ENCODE peak calls at places on chromosomes 5 and 9, in eight cellular contexts. G is IMR-90; S is CD8-positive, alpha-beta T cell; A is heart right ventricle; L is prostate gland; I is heart left ventricle; N is endodermal cell; Z is CD8-positive, alpha-beta memory T cell. C is an unnamed sample.
A peak's percentile ranks its signal among the peaks of the same experiment; 100 is the strongest.

GRCh38 chr9:12798066-12798770 is 23.4 kb downstream of the LURAP1L start:
- DNase-seq in G (no peak), S (no peak), A (no peak), L (no peak), I (no peak), N (no peak), Z (no peak), C (peak; percentile 69)

GRCh38 chr5:100818340-100818739 is 84.7 kb downstream of the ST8SIA4 start:
- DNase-seq in G (no peak), S (no peak), A (no peak), L (no peak), I (no peak), N (no peak), Z (no peak), C (no peak)

GRCh38 chr5:156896545-156896944 is 46.5 kb downstream of the PPP1R2B start:
- DNase-seq in G (no peak), S (no peak), A (no peak), L (no peak), I (no peak), N (no peak), Z (no peak), C (no peak)

GRCh38 chr9:130060296-130060695 is 6.6 kb downstream of the GPR107 start:
- DNase-seq in G (no peak), S (no peak), A (no peak), L (no peak), I (no peak), N (peak; percentile 15), Z (no peak), C (no peak)

GRCh38 chr9:112844771-112845542 is 45.7 kb downstream of the SLC46A2 start:
- DNase-seq in G (peak; percentile 66), S (peak; percentile 77), A (peak; percentile 82), L (peak; percentile 62), I (peak; percentile 65), N (peak; percentile 94), Z (peak; percentile 68), C (peak; percentile 65)

GRCh38 chr9:34079181-34079580 is 30.5 kb upstream of the UBAP2 start:
- DNase-seq in G (peak; percentile 80), S (no peak), A (no peak), L (no peak), I (no peak), N (peak; percentile 50), Z (no peak), C (peak; percentile 19)

GRCh38 chr5:142110046-142110531 is 1.5 kb downstream of the NDFIP1 start:
- DNase-seq in G (peak; percentile 59), S (no peak), A (no peak), L (no peak), I (no peak), N (no peak), Z (no peak), C (no peak)

GRCh38 chr9:127181315-127181580 is 58.8 kb upstream of the ANGPTL2 start:
- DNase-seq in G (no peak), S (no peak), A (no peak), L (no peak), I (peak; percentile 5), N (no peak), Z (no peak), C (no peak)

GRCh38 chr9:134324359-134325095 is 1.7 kb upstream of the RXRA start:
- DNase-seq in G (peak; percentile 35), S (no peak), A (peak; percentile 22), L (no peak), I (peak; percentile 13), N (no peak), Z (no peak), C (no peak)

GRCh38 chr9:114893221-114893620 is 37.2 kb downstream of the TNFSF8 start:
- DNase-seq in G (no peak), S (no peak), A (no peak), L (no peak), I (no peak), N (no peak), Z (no peak), C (no peak)

GRCh38 chr9:99590879-99591278 is 230.8 kb upstream of the NR4A3 start:
- DNase-seq in G (no peak), S (no peak), A (no peak), L (no peak), I (no peak), N (no peak), Z (no peak), C (no peak)

GRCh38 chr5:150613991-150614650 is 26.3 kb upstream of the SYNPO start:
- DNase-seq in G (no peak), S (no peak), A (peak; percentile 48), L (no peak), I (no peak), N (peak; percentile 77), Z (no peak), C (no peak)

GRCh38 chr5:176438959-176439757 is 9.0 kb upstream of the FAF2 start:
- DNase-seq in G (peak; percentile 88), S (no peak), A (no peak), L (no peak), I (no peak), N (peak; percentile 55), Z (no peak), C (peak; percentile 85)

GRCh38 chr9:25003686-25004085 is 458.0 kb upstream of the IZUMO3 start:
- DNase-seq in G (no peak), S (no peak), A (no peak), L (no peak), I (no peak), N (peak; percentile 89), Z (no peak), C (no peak)

GRCh38 chr9:107894572-107895261 is 405.1 kb upstream of the KLF4 start:
- DNase-seq in G (peak; percentile 93), S (no peak), A (no peak), L (no peak), I (no peak), N (no peak), Z (no peak), C (no peak)

GRCh38 chr5:17182494-17182893 is 34.9 kb upstream of the BASP1 start:
- DNase-seq in G (peak; percentile 71), S (no peak), A (no peak), L (no peak), I (no peak), N (no peak), Z (no peak), C (peak; percentile 77)

GRCh38 chr5:178940569-178941360 is at the start of gene ZNF454:
- DNase-seq in G (peak; percentile 62), S (no peak), A (peak; percentile 94), L (peak; percentile 95), I (peak; percentile 95), N (no peak), Z (no peak), C (no peak)

GRCh38 chr5:124905256-124905655 is 158.8 kb upstream of the ZNF608 start:
- DNase-seq in G (no peak), S (no peak), A (no peak), L (no peak), I (no peak), N (no peak), Z (no peak), C (no peak)

GRCh38 chr5:79076819-79077218 is 7.3 kb downstream of the BHMT2 start:
- DNase-seq in G (no peak), S (no peak), A (no peak), L (no peak), I (no peak), N (no peak), Z (no peak), C (no peak)

GRCh38 chr9:137429974-137430722 is 7.0 kb downstream of the NOXA1 start:
- DNase-seq in G (no peak), S (no peak), A (peak; percentile 13), L (no peak), I (no peak), N (peak; percentile 79), Z (no peak), C (no peak)

GRCh38 chr5:114418546-114419388 is 56.9 kb downstream of the KCNN2 start:
- DNase-seq in G (no peak), S (no peak), A (no peak), L (no peak), I (no peak), N (no peak), Z (no peak), C (no peak)

GRCh38 chr9:132175431-132175830 is 13.6 kb downstream of the NTNG2 start:
- DNase-seq in G (no peak), S (no peak), A (no peak), L (no peak), I (no peak), N (no peak), Z (no peak), C (no peak)

GRCh38 chr5:130520211-130520610 is 615.9 kb downstream of the CHSY3 start:
- DNase-seq in G (no peak), S (no peak), A (no peak), L (no peak), I (no peak), N (no peak), Z (no peak), C (no peak)

GRCh38 chr5:140182075-140182709 is 7.2 kb downstream of the CYSTM1 start:
- DNase-seq in G (no peak), S (no peak), A (no peak), L (peak; percentile 24), I (peak; percentile 49), N (no peak), Z (no peak), C (peak; percentile 69)

GRCh38 chr9:82332018-82332773 is 343.6 kb downstream of the SPATA31D1 start:
- DNase-seq in G (peak; percentile 85), S (no peak), A (no peak), L (no peak), I (no peak), N (no peak), Z (no peak), C (no peak)

GRCh38 chr9:121281614-121282291 is 13.8 kb downstream of the GSN start:
- DNase-seq in G (peak; percentile 65), S (no peak), A (peak; percentile 90), L (peak; percentile 88), I (peak; percentile 90), N (peak; percentile 81), Z (no peak), C (peak; percentile 43)

GRCh38 chr9:96478829-96479371 is 28.9 kb downstream of the HABP4 start:
- DNase-seq in G (peak; percentile 49), S (no peak), A (no peak), L (no peak), I (no peak), N (no peak), Z (no peak), C (no peak)

GRCh38 chr5:135038829-135039525 is 4.9 kb upstream of the PITX1 start:
- DNase-seq in G (no peak), S (no peak), A (no peak), L (no peak), I (no peak), N (peak; percentile 61), Z (no peak), C (no peak)
- H3K4me3 ChIP-seq in G (peak overlapping the region; percentile 19), S (no peak overlapping the region), A (no peak overlapping the region), L (peak overlapping the region; percentile 18), I (no peak overlapping the region), N (no peak overlapping the region), Z (no peak overlapping the region), C (peak overlapping the region; percentile 6)

GRCh38 chr5:2686725-2687124 is 64.8 kb downstream of the IRX2 start:
- DNase-seq in G (no peak), S (no peak), A (no peak), L (no peak), I (no peak), N (peak; percentile 60), Z (no peak), C (no peak)
- H3K9me3 ChIP-seq in G (peaks cover 49% of the 10 kb centered on the region), S (no peaks in the 10 kb centered on the region), A (peaks cover 7% of the 10 kb centered on the region), L (no peaks in the 10 kb centered on the region), I (no peaks in the 10 kb centered on the region), N (no peaks in the 10 kb centered on the region), Z (no peaks in the 10 kb centered on the region), C (peaks cover 10% of the 10 kb centered on the region)

GRCh38 chr9:84600739-84601138 is 68.8 kb upstream of the NTRK2 start:
- DNase-seq in G (no peak), S (no peak), A (no peak), L (no peak), I (no peak), N (no peak), Z (no peak), C (peak; percentile 41)
- H3K27me3 ChIP-seq in G (no peaks in the 10 kb centered on the region), S (no peaks in the 10 kb centered on the region), A (no peaks in the 10 kb centered on the region), L (no peaks in the 10 kb centered on the region), I (no peaks in the 10 kb centered on the region), N (no peaks in the 10 kb centered on the region), Z (no peaks in the 10 kb centered on the region), C (no peaks in the 10 kb centered on the region)

GRCh38 chr5:119270121-119270565 is 85.7 kb upstream of the TNFAIP8 start:
- DNase-seq in G (no peak), S (no peak), A (no peak), L (no peak), I (no peak), N (no peak), Z (no peak), C (no peak)
- H3K4me3 ChIP-seq in G (no peak overlapping the region), S (peak overlapping the region; percentile 96), A (peak overlapping the region; percentile 94), L (no peak overlapping the region), I (no peak overlapping the region), N (peak overlapping the region; percentile 98), Z (peak overlapping the region; percentile 76), C (no peak overlapping the region)